ENCODE peak calls at places on chromosomes 16 and 17, in seven cellular contexts. N is suprapubic skin, L is K562, W is sigmoid colon, C is stomach, T is GM12878, A is upper lobe of left lung. B is an unnamed sample.

GRCh38 chr16:52265446-52265861 is 281.5 kb downstream of the TOX3 start:
- DNase-seq in L (no peak), N (no peak), W (no peak), C (no peak), T (no peak), A (no peak), B (no peak)

GRCh38 chr16:88703486-88704309 is 2.5 kb downstream of the RNF166 start:
- DNase-seq in W (no peak), T (no peak), N (no peak), L (no peak), A (peak), C (peak), B (no peak)

GRCh38 chr17:7046127-7046724 is 2.3 kb upstream of the SLC16A11 start:
- DNase-seq in L (no peak), T (no peak), W (no peak), C (peak), A (no peak), N (peak), B (no peak)

GRCh38 chr16:23907903-23908302 is 72.1 kb downstream of the PRKCB start:
- DNase-seq in A (no peak), C (no peak), W (no peak), N (no peak), L (no peak), T (no peak), B (no peak)

GRCh38 chr17:49822829-49823228 is 25.0 kb downstream of the TAC4 start:
- DNase-seq in N (no peak), T (no peak), W (peak), L (peak), A (no peak), C (no peak), B (no peak)

GRCh38 chr16:86134802-86135461 is 236.0 kb downstream of the IRF8 start:
- DNase-seq in L (no peak), W (no peak), N (peak), C (no peak), T (no peak), A (peak), B (no peak)

GRCh38 chr17:56358651-56359050 is 205.4 kb downstream of the ANKFN1 start:
- DNase-seq in C (no peak), T (no peak), W (no peak), A (no peak), N (no peak), L (no peak), B (no peak)

GRCh38 chr16:51326131-51326856 is 175.2 kb upstream of the SALL1 start:
- DNase-seq in A (no peak), L (no peak), W (no peak), C (no peak), N (no peak), T (no peak), B (no peak)

GRCh38 chr16:9016824-9017223 is 53.1 kb upstream of the USP7 start:
- DNase-seq in A (no peak), L (no peak), N (no peak), C (no peak), W (no peak), T (no peak), B (no peak)

GRCh38 chr17:20092292-20092867 is 83.2 kb downstream of the SPECC1 start:
- DNase-seq in W (no peak), C (no peak), A (no peak), L (no peak), N (no peak), T (no peak), B (no peak)

GRCh38 chr16:69410285-69410990 is 14.0 kb upstream of the CYB5B start:
- DNase-seq in C (no peak), T (no peak), A (no peak), L (no peak), W (no peak), N (no peak), B (no peak)

GRCh38 chr16:21603920-21604319 is 4.5 kb downstream of the METTL9 start:
- DNase-seq in W (no peak), C (no peak), A (no peak), T (no peak), L (no peak), N (no peak), B (no peak)

GRCh38 chr17:1966274-1967086 is 58.7 kb downstream of the RTN4RL1 start:
- DNase-seq in C (no peak), A (no peak), T (no peak), N (no peak), L (no peak), W (no peak), B (no peak)

GRCh38 chr17:67751101-67752074 is 33.7 kb downstream of the NOL11 start:
- DNase-seq in A (peak), L (no peak), W (no peak), C (no peak), T (no peak), N (no peak), B (no peak)

GRCh38 chr16:89373355-89374110 is 116.8 kb downstream of the ANKRD11 start:
- DNase-seq in A (no peak), C (no peak), N (no peak), T (no peak), W (peak), L (no peak), B (no peak)

GRCh38 chr16:57061084-57061905 is 31.1 kb upstream of the CPNE2 start:
- DNase-seq in L (no peak), N (peak), T (no peak), A (peak), C (peak), W (peak), B (no peak)

GRCh38 chr17:32769846-32770245 is 107.1 kb downstream of the MYO1D start:
- DNase-seq in N (no peak), C (no peak), W (no peak), L (no peak), T (no peak), A (no peak), B (no peak)

GRCh38 chr17:8223356-8224063 is 13.1 kb upstream of the AURKB start:
- DNase-seq in N (peak), T (no peak), L (peak), A (peak), C (peak), W (peak), B (no peak)

GRCh38 chr16:4087990-4088577 is 28.2 kb downstream of the ADCY9 start:
- DNase-seq in T (no peak), C (no peak), W (no peak), L (no peak), N (peak), A (no peak), B (no peak)

GRCh38 chr16:46853713-46854443 is 22.9 kb upstream of the C16orf87 start:
- DNase-seq in C (peak), T (no peak), A (no peak), L (peak), N (peak), W (peak), B (peak)

GRCh38 chr17:76547183-76547641 is 7.4 kb downstream of the PRCD start:
- DNase-seq in W (no peak), T (no peak), A (no peak), C (peak), L (peak), N (peak), B (no peak)

GRCh38 chr16:28126684-28127620 is 63.4 kb upstream of the GSG1L start:
- DNase-seq in N (no peak), L (no peak), W (no peak), T (no peak), A (no peak), C (no peak), B (no peak)

GRCh38 chr17:82449136-82449882 is 1.2 kb downstream of the CYBC1 start:
- DNase-seq in C (peak), W (no peak), N (peak), L (no peak), T (peak), A (peak), B (no peak)

GRCh38 chr17:29176500-29177351 is 3.5 kb downstream of the MYO18A start:
- DNase-seq in T (no peak), W (peak), A (peak), L (peak), C (peak), N (no peak), B (no peak)

GRCh38 chr16:11742041-11742535 is 569 bp downstream of the TXNDC11 start:
- DNase-seq in W (peak), L (peak), C (peak), N (peak), T (no peak), A (no peak), B (no peak)

GRCh38 chr16:68843482-68844210 is at the start of gene TANGO6:
- DNase-seq in C (peak), L (peak), W (peak), T (peak), N (peak), A (peak), B (peak)

GRCh38 chr17:56812971-56813388 is 20.7 kb downstream of the C17orf67 start:
- DNase-seq in T (no peak), C (no peak), N (no peak), W (no peak), A (no peak), L (no peak), B (no peak)

GRCh38 chr16:3736116-3736515 is 18.8 kb upstream of the TRAP1 start:
- DNase-seq in N (no peak), C (no peak), T (no peak), W (peak), A (no peak), L (no peak), B (no peak)

GRCh38 chr17:17849863-17850373 is 13.1 kb upstream of the SREBF1 start:
- DNase-seq in A (no peak), C (peak), L (peak), W (no peak), T (peak), N (no peak), B (no peak)

GRCh38 chr17:70320642-70321345 is 151.5 kb downstream of the KCNJ2 start:
- DNase-seq in W (no peak), N (no peak), T (no peak), C (no peak), A (no peak), L (no peak), B (no peak)

GRCh38 chr17:17928422-17929386 is 43.5 kb downstream of the TOM1L2 start:
- DNase-seq in N (no peak), W (no peak), A (no peak), T (no peak), L (no peak), C (no peak), B (no peak)

GRCh38 chr16:8619671-8620370 is 1.7 kb upstream of the METTL22 start:
- DNase-seq in A (no peak), C (no peak), N (no peak), W (no peak), L (no peak), T (no peak), B (no peak)

GRCh38 chr16:89448656-89449055 is 41.7 kb downstream of the ANKRD11 start:
- DNase-seq in L (no peak), T (no peak), A (peak), C (peak), W (no peak), N (no peak), B (no peak)

GRCh38 chr16:47925811-47926460 is 229.9 kb downstream of the ABCC12 start:
- DNase-seq in C (no peak), T (no peak), L (no peak), W (no peak), A (no peak), N (no peak), B (peak)

GRCh38 chr16:50591800-50592771 is 43.9 kb downstream of the NKD1 start:
- DNase-seq in L (no peak), C (peak), W (peak), N (no peak), T (no peak), A (peak), B (no peak)

GRCh38 chr16:31224092-31224955 is 7.4 kb upstream of the PYDC1 start:
- DNase-seq in C (no peak), A (peak), W (no peak), L (peak), N (no peak), T (no peak), B (no peak)

GRCh38 chr17:48718781-48719641 is 3.3 kb downstream of the PRAC1 start:
- DNase-seq in A (peak), N (no peak), L (no peak), T (no peak), W (peak), C (no peak), B (no peak)

GRCh38 chr17:34254651-34255380 is at the start of gene CCL2:
- DNase-seq in A (no peak), W (peak), N (peak), T (no peak), C (peak), L (no peak), B (peak)

GRCh38 chr17:39401412-39402278 is at the start of gene FBXL20:
- DNase-seq in L (peak), T (peak), C (peak), A (peak), N (peak), W (peak), B (peak)

GRCh38 chr16:1379863-1380174 is 28.1 kb downstream of the GNPTG start:
- DNase-seq in W (no peak), T (no peak), N (no peak), A (no peak), L (no peak), C (no peak), B (no peak)

GRCh38 chr16:2472885-2473284 is 1.8 kb downstream of the NTN3 start:
- DNase-seq in C (no peak), A (no peak), N (no peak), W (no peak), L (no peak), T (no peak), B (no peak)

GRCh38 chr16:2474877-2475412 is at the start of gene TBC1D24:
- DNase-seq in L (peak), N (peak), T (no peak), C (peak), A (peak), W (peak), B (no peak)

GRCh38 chr16:2472488-2472864 is 1.4 kb downstream of the NTN3 start:
- DNase-seq in W (no peak), T (no peak), N (peak), L (no peak), C (no peak), A (peak), B (no peak)

GRCh38 chr16:2473999-2474876 is 689 bp upstream of the TBC1D24 start:
- DNase-seq in L (peak), W (no peak), T (no peak), N (peak), A (peak), C (peak), B (no peak)

DNA sequence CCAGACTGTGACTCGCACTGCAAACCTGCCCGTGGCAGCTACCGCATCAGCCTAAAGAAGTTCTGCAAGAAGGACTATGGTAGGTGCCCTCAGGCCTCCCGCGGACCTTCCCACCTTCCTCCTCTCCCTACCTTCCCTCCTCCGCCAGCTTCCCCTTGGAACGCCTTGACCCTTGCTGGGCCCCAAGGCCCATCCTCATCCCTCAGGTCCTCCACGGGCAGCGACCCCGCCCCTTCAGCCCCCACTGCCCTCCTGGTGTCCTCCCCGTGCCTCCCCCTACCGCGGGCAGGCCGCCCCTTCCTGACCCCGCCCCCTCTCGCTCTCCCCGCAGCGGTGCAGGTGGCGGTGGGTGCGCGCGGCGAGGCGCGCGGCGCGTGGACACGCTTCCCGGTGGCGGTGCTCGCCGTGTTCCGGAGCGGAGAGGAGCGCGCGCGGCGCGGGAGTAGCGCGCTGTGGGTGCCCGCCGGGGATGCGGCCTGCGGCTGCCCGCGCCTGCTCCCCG is 1.5 kb upstream of the TBC1D24 start:
- DNase-seq in T (no peak), A (peak), L (peak), W (no peak), N (no peak), C (no peak), B (no peak)
- TF ChIP-seq POLR2AphosphoS5 in T (no peak), A (no peak), L (no peak), W (no peak), N (no peak), C (no peak), B (no peak)

GRCh38 chr17:44110823-44111633 is 12.4 kb downstream of the HDAC5 start:
- DNase-seq in C (peak), W (peak), T (peak), L (peak), A (peak), N (peak), B (peak)
- TF ChIP-seq EP300 in C (peak), W (peak), T (peak), L (peak), A (no peak), N (no peak), B (no peak)

GRCh38 chr16:17082126-17082882 is 388.5 kb downstream of the XYLT1 start:
- DNase-seq in A (no peak), L (no peak), N (no peak), W (no peak), T (no peak), C (no peak), B (no peak)
- TF ChIP-seq POLR2AphosphoS5 in A (no peak), L (no peak), N (no peak), W (no peak), T (no peak), C (no peak), B (no peak)

GRCh38 chr17:15284537-15284936 is 19.4 kb upstream of the PMP22 start:
- DNase-seq in L (no peak), T (no peak), N (no peak), W (no peak), C (no peak), A (no peak), B (no peak)
- TF ChIP-seq EP300 in L (no peak), T (no peak), N (no peak), W (no peak), C (no peak), A (no peak), B (no peak)

DNA sequence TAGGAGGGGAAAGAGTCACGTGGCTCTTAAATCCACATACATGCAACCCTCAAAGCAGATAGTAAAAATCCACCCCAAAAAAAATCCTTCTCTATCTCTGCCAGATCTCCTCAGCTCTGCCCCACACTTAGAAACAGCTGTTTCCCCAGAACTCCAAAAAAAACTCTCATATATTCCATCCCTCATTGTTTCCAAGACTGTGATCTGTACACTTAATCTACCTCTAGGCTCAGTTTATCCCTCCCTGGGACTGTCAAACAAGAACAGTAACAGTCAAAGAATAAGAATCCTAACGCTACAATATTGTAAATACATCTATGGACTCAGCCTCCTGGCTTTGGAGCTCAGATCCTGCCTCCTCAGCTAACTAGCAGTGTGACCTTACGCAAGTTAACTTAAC is 11.6 kb downstream of the CUEDC1 start:
- DNase-seq in N (no peak), C (no peak), L (no peak), A (no peak), T (no peak), W (no peak), B (no peak)
- TF ChIP-seq POLR2AphosphoS5 in N (no peak), C (no peak), L (no peak), A (no peak), T (no peak), W (no peak), B (peak)

GRCh38 chr16:67407176-67407787 is 9.0 kb downstream of the ZDHHC1 start:
- DNase-seq in N (no peak), T (no peak), L (no peak), C (no peak), W (no peak), A (peak), B (no peak)

GRCh38 chr16:67407788-67408452 is 8.4 kb downstream of the ZDHHC1 start:
- DNase-seq in L (peak), N (no peak), W (no peak), T (no peak), C (no peak), A (peak), B (no peak)

GRCh38 chr16:67406111-67406593 is 10.1 kb downstream of the ZDHHC1 start:
- DNase-seq in N (peak), A (peak), W (peak), C (no peak), T (no peak), L (no peak), B (no peak)

GRCh38 chr16:67405336-67405735 is 10.9 kb downstream of the ZDHHC1 start:
- DNase-seq in W (no peak), C (no peak), T (no peak), N (no peak), A (no peak), L (no peak), B (no peak)

GRCh38 chr16:67406628-67407027 is 9.6 kb downstream of the ZDHHC1 start:
- DNase-seq in A (no peak), W (peak), T (no peak), C (no peak), L (no peak), N (no peak), B (no peak)
- TF ChIP-seq EP300 in A (no peak), W (no peak), T (no peak), C (no peak), L (no peak), N (no peak), B (no peak)

GRCh38 chr17:79591014-79591590 is 19.7 kb downstream of the RBFOX3 start:
- DNase-seq in L (no peak), A (no peak), T (no peak), C (no peak), W (no peak), N (no peak), B (no peak)

GRCh38 chr17:79587945-79588344 is 22.9 kb downstream of the RBFOX3 start:
- DNase-seq in L (no peak), T (no peak), N (no peak), C (no peak), A (no peak), W (no peak), B (no peak)

GRCh38 chr17:79591695-79592094 is 19.2 kb downstream of the RBFOX3 start:
- DNase-seq in N (no peak), T (no peak), W (no peak), A (no peak), C (no peak), L (no peak), B (no peak)

GRCh38 chr17:79587421-79587820 is 23.4 kb downstream of the RBFOX3 start:
- DNase-seq in T (no peak), W (no peak), L (no peak), C (no peak), A (no peak), N (no peak), B (no peak)

GRCh38 chr17:79589669-79590270 is 21.1 kb downstream of the RBFOX3 start:
- DNase-seq in L (no peak), N (no peak), A (no peak), W (no peak), T (no peak), C (no peak), B (no peak)
- TF ChIP-seq POLR2AphosphoS5 in L (no peak), N (no peak), A (no peak), W (no peak), T (no peak), C (no peak), B (no peak)

GRCh38 chr16:71460246-71460645 is 1.8 kb downstream of the ZNF23 start:
- DNase-seq in A (no peak), T (no peak), W (no peak), C (no peak), N (no peak), L (no peak), B (no peak)

GRCh38 chr16:71467810-71468209 is 5.8 kb upstream of the ZNF23 start:
- DNase-seq in A (no peak), W (no peak), N (no peak), T (no peak), L (peak), C (no peak), B (no peak)

GRCh38 chr16:71459510-71459909 is 2.5 kb downstream of the ZNF23 start:
- DNase-seq in W (no peak), L (no peak), C (no peak), A (no peak), N (no peak), T (no peak), B (no peak)

GRCh38 chr16:71456801-71457200 is 5.2 kb downstream of the ZNF23 start:
- DNase-seq in A (no peak), W (no peak), C (no peak), T (no peak), N (no peak), L (no peak), B (no peak)

GRCh38 chr16:71461686-71462648 is at the start of gene ZNF23:
- DNase-seq in C (peak), N (peak), A (peak), W (peak), T (peak), L (peak), B (peak)
- TF ChIP-seq EP300 in C (no peak), N (no peak), A (no peak), W (peak), T (no peak), L (peak), B (no peak)